ENCODE peak calls at places on chromosomes 13 and 19, in seven cellular contexts. W is breast epithelium; N is putamen; O is germinal center; D is effector CD4-positive, alpha-beta T cell; P is naive thymus-derived CD4-positive, alpha-beta T cell; A is AG09309. S is an unnamed sample.

GRCh38 chr13:83211301-83211700 is 671.0 kb downstream of the SLITRK1 start:
- DNase-seq in D (no peak), P (no peak), W (no peak), O (no peak), N (no peak), A (no peak), S (no peak)

GRCh38 chr13:23544668-23545067 is 25.5 kb upstream of the TNFRSF19 start:
- DNase-seq in D (no peak), A (no peak), O (no peak), P (no peak), W (no peak), N (no peak), S (no peak)

GRCh38 chr13:28337196-28338045 is 157.5 kb downstream of the FLT1 start:
- DNase-seq in P (no peak), O (no peak), A (peak; percentile 75), N (no peak), D (no peak), W (no peak), S (no peak)

GRCh38 chr19:51127755-51128154 is 3.0 kb downstream of the SIGLEC9 start:
- DNase-seq in O (no peak), N (peak; percentile 13), P (no peak), A (no peak), D (no peak), W (no peak), S (no peak)

GRCh38 chr13:91245283-91245682 is 102.2 kb upstream of the MIR17HG start:
- DNase-seq in N (no peak), W (no peak), D (no peak), P (no peak), O (no peak), A (no peak), S (no peak)

GRCh38 chr19:3360494-3361383 is 5.6 kb upstream of the NFIC start:
- DNase-seq in A (no peak), N (peak; percentile 81), O (peak; percentile 67), D (peak; percentile 61), P (peak; percentile 63), W (no peak), S (peak; percentile 88)

GRCh38 chr19:13143135-13143534 is 7.0 kb downstream of the STX10 start:
- DNase-seq in N (no peak), A (no peak), D (no peak), O (no peak), P (no peak), W (no peak), S (no peak)

GRCh38 chr19:16141043-16141442 is 2.4 kb upstream of the HSH2D start:
- DNase-seq in N (no peak), A (no peak), P (no peak), O (peak; percentile 80), D (no peak), W (no peak), S (peak; percentile 56)

GRCh38 chr13:99687728-99688397 is 186.6 kb downstream of the TM9SF2 start:
- DNase-seq in A (no peak), D (no peak), W (no peak), O (no peak), P (no peak), N (no peak), S (no peak)

GRCh38 chr13:44523176-44524017 is 52.7 kb downstream of the TSC22D1 start:
- DNase-seq in W (no peak), D (no peak), P (no peak), N (no peak), O (no peak), A (peak; percentile 24), S (peak; percentile 32)

GRCh38 chr13:21458457-21458815 is 667 bp downstream of the ZDHHC20 start:
- DNase-seq in A (no peak), N (peak; percentile 29), O (peak; percentile 41), P (peak; percentile 18), D (no peak), W (peak; percentile 75), S (peak; percentile 67)

GRCh38 chr13:45807520-45808099 is 43.9 kb downstream of the SIAH3 start:
- DNase-seq in W (no peak), N (peak; percentile 33), O (no peak), D (no peak), A (peak; percentile 1), P (no peak), S (peak; percentile 62)

GRCh38 chr19:45424191-45425058 is 708 bp upstream of the ERCC1 start:
- DNase-seq in A (peak; percentile 84), N (no peak), D (peak; percentile 25), P (no peak), W (no peak), O (no peak), S (no peak)

GRCh38 chr19:2197270-2197669 is 33.5 kb downstream of the DOT1L start:
- DNase-seq in N (no peak), A (no peak), D (no peak), O (no peak), P (no peak), W (no peak), S (no peak)

GRCh38 chr13:40191186-40191980 is 475.1 kb downstream of the FOXO1 start:
- DNase-seq in W (no peak), P (no peak), D (no peak), O (no peak), N (peak; percentile 58), A (no peak), S (no peak)

GRCh38 chr13:113842336-113843062 is 21.4 kb downstream of the GAS6 start:
- DNase-seq in A (no peak), P (no peak), W (no peak), D (no peak), O (no peak), N (no peak), S (no peak)

GRCh38 chr19:2888739-2889224 is 11.9 kb upstream of the ZNF57 start:
- DNase-seq in A (no peak), O (peak; percentile 49), W (no peak), P (peak; percentile 31), D (no peak), N (no peak), S (no peak)

GRCh38 chr19:16520986-16521624 is 21.1 kb downstream of the CHERP start:
- DNase-seq in A (no peak), D (no peak), W (no peak), N (no peak), P (no peak), O (no peak), S (no peak)

GRCh38 chr13:85806553-85807175 is 7.4 kb upstream of the SLITRK6 start:
- DNase-seq in O (no peak), P (no peak), D (no peak), N (peak; percentile 68), A (no peak), W (no peak), S (no peak)

GRCh38 chr13:21371011-21371410 is 88.1 kb downstream of the ZDHHC20 start:
- DNase-seq in N (no peak), O (no peak), A (no peak), D (no peak), P (no peak), W (no peak), S (no peak)

GRCh38 chr19:913080-913748 is at the start of gene R3HDM4:
- DNase-seq in W (peak; percentile 84), N (peak; percentile 64), D (peak; percentile 83), P (peak; percentile 82), A (no peak), O (peak; percentile 90), S (peak; percentile 95)

GRCh38 chr19:40663712-40664692 is 26.4 kb downstream of the NUMBL start:
- DNase-seq in A (no peak), W (no peak), O (no peak), D (no peak), P (no peak), N (no peak), S (peak; percentile 53)

GRCh38 chr19:35288331-35288730 is 3.6 kb upstream of the MAG start:
- DNase-seq in O (no peak), P (no peak), W (no peak), A (no peak), N (no peak), D (no peak), S (no peak)

GRCh38 chr19:13190781-13191540 is 40.8 kb downstream of the IER2 start:
- DNase-seq in O (no peak), D (no peak), P (no peak), W (no peak), N (no peak), A (no peak), S (no peak)

GRCh38 chr19:18966304-18966703 is 25.3 kb upstream of the HOMER3 start:
- DNase-seq in N (no peak), P (no peak), W (no peak), A (no peak), D (no peak), O (no peak), S (no peak)

GRCh38 chr13:49303533-49304252 is 56.0 kb downstream of the CDADC1 start:
- DNase-seq in D (no peak), P (no peak), W (no peak), O (no peak), A (no peak), N (no peak), S (no peak)

GRCh38 chr13:29948791-29949190 is 98.4 kb upstream of the UBL3 start:
- DNase-seq in O (no peak), P (no peak), W (no peak), A (no peak), D (no peak), N (no peak), S (no peak)

GRCh38 chr19:3243851-3244700 is 19.6 kb downstream of the CELF5 start:
- DNase-seq in P (peak; percentile 17), A (peak; percentile 1), O (no peak), N (no peak), W (no peak), D (peak; percentile 14), S (peak; percentile 59)

GRCh38 chr13:30855569-30855968 is 50.5 kb upstream of the MEDAG start:
- DNase-seq in A (no peak), W (no peak), N (no peak), P (no peak), D (no peak), O (no peak), S (no peak)

GRCh38 chr13:34155931-34156607 is 338.1 kb downstream of the RFC3 start:
- DNase-seq in A (no peak), P (no peak), O (no peak), D (no peak), N (no peak), W (no peak), S (no peak)

GRCh38 chr19:44657211-44657921 is 13.7 kb downstream of the PVR start:
- DNase-seq in N (no peak), P (peak; percentile 50), W (no peak), D (peak; percentile 48), A (no peak), O (peak; percentile 85), S (peak; percentile 87)

GRCh38 chr13:97385854-97386253 is 48.1 kb upstream of the RAP2A start:
- DNase-seq in D (no peak), N (no peak), A (no peak), W (no peak), O (no peak), P (no peak), S (no peak)

GRCh38 chr19:41319500-41320184 is 9.7 kb downstream of the CCDC97 start:
- DNase-seq in O (no peak), N (no peak), W (no peak), D (no peak), P (no peak), A (no peak), S (no peak)

GRCh38 chr13:25958983-25959382 is 92.8 kb downstream of the SHISA2 start:
- DNase-seq in N (no peak), P (no peak), O (no peak), A (no peak), W (no peak), D (no peak), S (no peak)